ENCODE peak calls at places on chromosomes 11 and 22, in four cellular contexts. One of them, this sample, is unnamed.

GRCh38 chr11:11313426-11313825 is 39.6 kb downstream of the CSNK2A3 start:
- DNase-seq in heart left ventricle: no peak
- DNase-seq in CD8-positive, alpha-beta T cell: no peak
- DNase-seq in CD4-positive, CD25-positive, alpha-beta regulatory T cell: no peak
- DNase-seq in this sample: no peak

GRCh38 chr22:18152519-18152918 is 2.5 kb downstream of the USP18 start:
- DNase-seq in heart left ventricle: no peak
- DNase-seq in CD8-positive, alpha-beta T cell: peak; percentile 16
- DNase-seq in CD4-positive, CD25-positive, alpha-beta regulatory T cell: no peak
- DNase-seq in this sample: no peak

GRCh38 chr22:45317551-45318167 is 7.9 kb downstream of the FAM118A start:
- DNase-seq in heart left ventricle: peak; percentile 74
- DNase-seq in CD8-positive, alpha-beta T cell: no peak
- DNase-seq in CD4-positive, CD25-positive, alpha-beta regulatory T cell: no peak
- DNase-seq in this sample: peak; percentile 58

GRCh38 chr22:49959782-49960158 is 802 bp upstream of the PIM3 start:
- DNase-seq in heart left ventricle: no peak
- DNase-seq in CD8-positive, alpha-beta T cell: no peak
- DNase-seq in CD4-positive, CD25-positive, alpha-beta regulatory T cell: no peak
- DNase-seq in this sample: no peak

GRCh38 chr11:26331911-26332571 is at the start of gene ANO3:
- DNase-seq in heart left ventricle: peak; percentile 74
- DNase-seq in CD8-positive, alpha-beta T cell: no peak
- DNase-seq in CD4-positive, CD25-positive, alpha-beta regulatory T cell: no peak
- DNase-seq in this sample: peak; percentile 93

GRCh38 chr11:114075891-114076441 is 16.5 kb downstream of the ZBTB16 start:
- DNase-seq in heart left ventricle: no peak
- DNase-seq in CD8-positive, alpha-beta T cell: no peak
- DNase-seq in CD4-positive, CD25-positive, alpha-beta regulatory T cell: peak; percentile 27
- DNase-seq in this sample: peak; percentile 64

GRCh38 chr22:43955883-43956286 is 643 bp downstream of the SAMM50 start:
- DNase-seq in heart left ventricle: no peak
- DNase-seq in CD8-positive, alpha-beta T cell: no peak
- DNase-seq in CD4-positive, CD25-positive, alpha-beta regulatory T cell: no peak
- DNase-seq in this sample: no peak

GRCh38 chr11:130499828-130500227 is 51.4 kb downstream of the ADAMTS15 start:
- DNase-seq in heart left ventricle: no peak
- DNase-seq in CD8-positive, alpha-beta T cell: no peak
- DNase-seq in CD4-positive, CD25-positive, alpha-beta regulatory T cell: no peak
- DNase-seq in this sample: no peak

GRCh38 chr22:49010086-49010863 is 817.4 kb downstream of the BRD1 start:
- DNase-seq in heart left ventricle: no peak
- DNase-seq in CD8-positive, alpha-beta T cell: no peak
- DNase-seq in CD4-positive, CD25-positive, alpha-beta regulatory T cell: no peak
- DNase-seq in this sample: no peak

GRCh38 chr11:46669606-46670243 is 30.7 kb downstream of the ARHGAP1 start:
- DNase-seq in heart left ventricle: no peak
- DNase-seq in CD8-positive, alpha-beta T cell: no peak
- DNase-seq in CD4-positive, CD25-positive, alpha-beta regulatory T cell: no peak
- DNase-seq in this sample: no peak

GRCh38 chr11:92861641-92862040 is 107.8 kb upstream of the MTNR1B start:
- DNase-seq in heart left ventricle: no peak
- DNase-seq in CD8-positive, alpha-beta T cell: no peak
- DNase-seq in CD4-positive, CD25-positive, alpha-beta regulatory T cell: no peak
- DNase-seq in this sample: no peak

GRCh38 chr11:43119275-43119970 is 192.4 kb upstream of the API5 start:
- DNase-seq in heart left ventricle: no peak
- DNase-seq in CD8-positive, alpha-beta T cell: no peak
- DNase-seq in CD4-positive, CD25-positive, alpha-beta regulatory T cell: no peak
- DNase-seq in this sample: no peak

GRCh38 chr22:27348634-27349033 is 452.9 kb downstream of the MN1 start:
- DNase-seq in heart left ventricle: no peak
- DNase-seq in CD8-positive, alpha-beta T cell: no peak
- DNase-seq in CD4-positive, CD25-positive, alpha-beta regulatory T cell: no peak
- DNase-seq in this sample: no peak

GRCh38 chr11:102757823-102758549 is 22.4 kb downstream of the MMP10 start:
- DNase-seq in heart left ventricle: no peak
- DNase-seq in CD8-positive, alpha-beta T cell: no peak
- DNase-seq in CD4-positive, CD25-positive, alpha-beta regulatory T cell: no peak
- DNase-seq in this sample: no peak

GRCh38 chr11:26134481-26135355 is 197.2 kb upstream of the ANO3 start:
- DNase-seq in heart left ventricle: no peak
- DNase-seq in CD8-positive, alpha-beta T cell: no peak
- DNase-seq in CD4-positive, CD25-positive, alpha-beta regulatory T cell: no peak
- DNase-seq in this sample: no peak

GRCh38 chr11:3855808-3856491 is 486 bp downstream of the STIM1 start:
- DNase-seq in heart left ventricle: peak; percentile 77
- DNase-seq in CD8-positive, alpha-beta T cell: no peak
- DNase-seq in CD4-positive, CD25-positive, alpha-beta regulatory T cell: peak; percentile 48
- DNase-seq in this sample: no peak

GRCh38 chr22:23192133-23192532 is 11.8 kb downstream of the BCR start:
- DNase-seq in heart left ventricle: no peak
- DNase-seq in CD8-positive, alpha-beta T cell: no peak
- DNase-seq in CD4-positive, CD25-positive, alpha-beta regulatory T cell: no peak
- DNase-seq in this sample: no peak

GRCh38 chr11:132373405-132374141 is 1003.2 kb downstream of the NTM start:
- DNase-seq in heart left ventricle: no peak
- DNase-seq in CD8-positive, alpha-beta T cell: no peak
- DNase-seq in CD4-positive, CD25-positive, alpha-beta regulatory T cell: no peak
- DNase-seq in this sample: no peak

GRCh38 chr11:74671520-74672196 is 59.6 kb downstream of the CHRDL2 start:
- DNase-seq in heart left ventricle: no peak
- DNase-seq in CD8-positive, alpha-beta T cell: no peak
- DNase-seq in CD4-positive, CD25-positive, alpha-beta regulatory T cell: no peak
- DNase-seq in this sample: no peak

GRCh38 chr22:25360891-25361645 is 141.6 kb downstream of the CRYBB2 start:
- DNase-seq in heart left ventricle: peak; percentile 58
- DNase-seq in CD8-positive, alpha-beta T cell: no peak
- DNase-seq in CD4-positive, CD25-positive, alpha-beta regulatory T cell: no peak
- DNase-seq in this sample: no peak

GRCh38 chr11:125871391-125872137 is 15.9 kb upstream of the HYLS1 start:
- DNase-seq in heart left ventricle: no peak
- DNase-seq in CD8-positive, alpha-beta T cell: no peak
- DNase-seq in CD4-positive, CD25-positive, alpha-beta regulatory T cell: peak; percentile 4
- DNase-seq in this sample: peak; percentile 42

GRCh38 chr11:70398834-70399680 is 728 bp downstream of the CTTN start:
- DNase-seq in heart left ventricle: no peak
- DNase-seq in CD8-positive, alpha-beta T cell: no peak
- DNase-seq in CD4-positive, CD25-positive, alpha-beta regulatory T cell: no peak
- DNase-seq in this sample: no peak

GRCh38 chr22:45441158-45441557 is 27.7 kb downstream of the RIBC2 start:
- DNase-seq in heart left ventricle: no peak
- DNase-seq in CD8-positive, alpha-beta T cell: no peak
- DNase-seq in CD4-positive, CD25-positive, alpha-beta regulatory T cell: peak; percentile 31
- DNase-seq in this sample: peak; percentile 79

GRCh38 chr22:17541476-17541875 is 21.8 kb upstream of the SLC25A18 start:
- DNase-seq in heart left ventricle: no peak
- DNase-seq in CD8-positive, alpha-beta T cell: no peak
- DNase-seq in CD4-positive, CD25-positive, alpha-beta regulatory T cell: no peak
- DNase-seq in this sample: no peak

GRCh38 chr11:65435330-65435931 is 12.8 kb downstream of the NEAT1 start:
- DNase-seq in heart left ventricle: no peak
- DNase-seq in CD8-positive, alpha-beta T cell: no peak
- DNase-seq in CD4-positive, CD25-positive, alpha-beta regulatory T cell: no peak
- DNase-seq in this sample: peak; percentile 7

GRCh38 chr22:36197601-36198146 is 3.9 kb downstream of the APOL4 start:
- DNase-seq in heart left ventricle: no peak
- DNase-seq in CD8-positive, alpha-beta T cell: no peak
- DNase-seq in CD4-positive, CD25-positive, alpha-beta regulatory T cell: no peak
- DNase-seq in this sample: no peak

GRCh38 chr11:66625752-66626149 is 9.3 kb downstream of the RBM14 start:
- DNase-seq in heart left ventricle: no peak
- DNase-seq in CD8-positive, alpha-beta T cell: no peak
- DNase-seq in CD4-positive, CD25-positive, alpha-beta regulatory T cell: no peak
- DNase-seq in this sample: no peak

GRCh38 chr11:66626382-66626781 is 10.0 kb downstream of the RBM14 start:
- DNase-seq in heart left ventricle: no peak
- DNase-seq in CD8-positive, alpha-beta T cell: no peak
- DNase-seq in CD4-positive, CD25-positive, alpha-beta regulatory T cell: no peak
- DNase-seq in this sample: no peak

GRCh38 chr11:66626926-66627325 is 10.5 kb downstream of the RBM14 start:
- DNase-seq in heart left ventricle: no peak
- DNase-seq in CD8-positive, alpha-beta T cell: no peak
- DNase-seq in CD4-positive, CD25-positive, alpha-beta regulatory T cell: no peak
- DNase-seq in this sample: no peak

GRCh38 chr11:66629356-66629755 is 9.1 kb upstream of the RBM4 start:
- DNase-seq in heart left ventricle: no peak
- DNase-seq in CD8-positive, alpha-beta T cell: no peak
- DNase-seq in CD4-positive, CD25-positive, alpha-beta regulatory T cell: no peak
- DNase-seq in this sample: no peak

GRCh38 chr11:66628061-66628603 is 10.4 kb upstream of the RBM4 start:
- DNase-seq in heart left ventricle: no peak
- DNase-seq in CD8-positive, alpha-beta T cell: no peak
- DNase-seq in CD4-positive, CD25-positive, alpha-beta regulatory T cell: no peak
- DNase-seq in this sample: no peak
- H3K4me3 ChIP-seq in heart left ventricle: no peak overlapping the region
- H3K4me3 ChIP-seq in CD8-positive, alpha-beta T cell: no peak overlapping the region
- H3K4me3 ChIP-seq in CD4-positive, CD25-positive, alpha-beta regulatory T cell: no peak overlapping the region
- H3K4me3 ChIP-seq in this sample: no peak overlapping the region

GRCh38 chr11:68202165-68202564 is 10.9 kb downstream of the KMT5B start:
- DNase-seq in heart left ventricle: no peak
- DNase-seq in CD8-positive, alpha-beta T cell: no peak
- DNase-seq in CD4-positive, CD25-positive, alpha-beta regulatory T cell: no peak
- DNase-seq in this sample: no peak
- H3K4me1 ChIP-seq in heart left ventricle: no peaks in the 10 kb centered on the region
- H3K4me1 ChIP-seq in CD8-positive, alpha-beta T cell: peaks cover 28% of the 10 kb centered on the region
- H3K4me1 ChIP-seq in CD4-positive, CD25-positive, alpha-beta regulatory T cell: peaks cover 24% of the 10 kb centered on the region
- H3K4me1 ChIP-seq in this sample: peaks cover 5% of the 10 kb centered on the region

GRCh38 chr22:31820655-31821054 is 66.8 kb downstream of the DEPDC5 start:
- DNase-seq in heart left ventricle: no peak
- DNase-seq in CD8-positive, alpha-beta T cell: no peak
- DNase-seq in CD4-positive, CD25-positive, alpha-beta regulatory T cell: no peak
- DNase-seq in this sample: no peak
- H3K36me3 ChIP-seq in heart left ventricle: peaks cover 96% of the 10 kb centered on the region
- H3K36me3 ChIP-seq in CD8-positive, alpha-beta T cell: peaks cover 55% of the 10 kb centered on the region
- H3K36me3 ChIP-seq in CD4-positive, CD25-positive, alpha-beta regulatory T cell: peaks cover 79% of the 10 kb centered on the region
- H3K36me3 ChIP-seq in this sample: peaks cover 51% of the 10 kb centered on the region

GRCh38 chr11:128453444-128454336 is 133.7 kb downstream of the ETS1 start:
- DNase-seq in heart left ventricle: no peak
- DNase-seq in CD8-positive, alpha-beta T cell: no peak
- DNase-seq in CD4-positive, CD25-positive, alpha-beta regulatory T cell: no peak
- DNase-seq in this sample: no peak

GRCh38 chr11:128448981-128449713 is 138.2 kb downstream of the ETS1 start:
- DNase-seq in heart left ventricle: no peak
- DNase-seq in CD8-positive, alpha-beta T cell: no peak
- DNase-seq in CD4-positive, CD25-positive, alpha-beta regulatory T cell: no peak
- DNase-seq in this sample: no peak

GRCh38 chr11:128448487-128448886 is 138.9 kb downstream of the ETS1 start:
- DNase-seq in heart left ventricle: no peak
- DNase-seq in CD8-positive, alpha-beta T cell: no peak
- DNase-seq in CD4-positive, CD25-positive, alpha-beta regulatory T cell: no peak
- DNase-seq in this sample: no peak

GRCh38 chr11:128450882-128451647 is 136.3 kb downstream of the ETS1 start:
- DNase-seq in heart left ventricle: no peak
- DNase-seq in CD8-positive, alpha-beta T cell: no peak
- DNase-seq in CD4-positive, CD25-positive, alpha-beta regulatory T cell: no peak
- DNase-seq in this sample: no peak

DNA sequence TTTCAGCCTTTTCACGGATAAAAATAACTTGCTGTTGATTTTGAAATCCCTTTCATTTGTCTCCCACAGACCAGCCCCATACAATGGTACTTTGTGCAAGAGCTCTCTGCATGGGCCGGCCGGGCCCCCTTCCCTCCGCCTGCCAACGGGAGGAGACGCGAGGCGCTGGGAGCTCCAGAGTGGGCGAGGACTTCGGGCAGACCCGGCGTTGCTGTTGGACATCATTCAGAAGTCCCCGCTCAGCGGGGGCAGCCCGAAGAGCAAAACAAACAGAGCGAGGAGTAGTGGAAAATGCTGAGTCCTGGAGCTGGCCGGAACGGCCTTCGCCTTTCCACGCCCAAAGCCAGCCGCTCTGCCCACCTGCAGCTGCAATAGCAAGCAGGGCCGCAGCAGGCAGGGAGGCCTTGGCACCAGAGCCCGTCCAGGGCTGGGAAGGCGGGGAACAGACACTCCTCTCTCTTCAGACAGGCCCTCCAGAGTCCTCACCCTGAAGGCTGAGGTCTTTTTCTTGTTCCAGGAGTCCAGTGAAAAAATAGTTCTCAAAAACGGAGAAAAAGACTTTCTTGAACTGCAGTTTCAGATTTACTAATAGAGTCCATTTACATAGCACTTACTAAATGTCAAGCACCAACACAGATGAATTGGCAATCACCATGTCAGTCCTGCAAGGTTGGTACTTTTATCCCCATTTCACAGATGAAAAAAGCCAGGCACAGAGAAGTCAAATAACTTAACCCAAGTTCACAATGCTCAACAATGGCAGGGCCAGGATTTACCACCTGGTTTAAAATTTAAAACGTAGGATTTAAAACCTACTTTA is 135.5 kb downstream of the ETS1 start:
- DNase-seq in heart left ventricle: peak; percentile 78
- DNase-seq in CD8-positive, alpha-beta T cell: no peak
- DNase-seq in CD4-positive, CD25-positive, alpha-beta regulatory T cell: no peak
- DNase-seq in this sample: no peak
- H3K4me3 ChIP-seq in heart left ventricle: no peak overlapping the region
- H3K4me3 ChIP-seq in CD8-positive, alpha-beta T cell: no peak overlapping the region
- H3K4me3 ChIP-seq in CD4-positive, CD25-positive, alpha-beta regulatory T cell: no peak overlapping the region
- H3K4me3 ChIP-seq in this sample: no peak overlapping the region